ENCODE peak calls at places on chromosomes 12 and 14, in four cellular contexts. S is stimulated activated CD8-positive, alpha-beta memory T cell treated with anti-CD3 and anti-CD28 coated beads, Interleukin-4, amount 100 ng/mL, for 1 hour; G is uterus; R is thoracic aorta. C is an unnamed sample.

GRCh38 chr14:105328070-105328677 is 13.6 kb downstream of the PACS2 start:
- DNase-seq in S (no peak), G (no peak), R (no peak), C (no peak)

GRCh38 chr12:41511247-41511646 is 323.1 kb downstream of the PDZRN4 start:
- DNase-seq in S (no peak), G (no peak), R (no peak), C (no peak)

GRCh38 chr14:82009076-82009475 is 475.4 kb upstream of the SEL1L start:
- DNase-seq in S (no peak), G (no peak), R (no peak), C (no peak)

GRCh38 chr12:53365245-53365904 is 14.6 kb upstream of the SP1 start:
- DNase-seq in S (no peak), G (no peak), R (no peak), C (no peak)

GRCh38 chr14:58969951-58970751 is 218.3 kb upstream of the DAAM1 start:
- DNase-seq in S (no peak), G (no peak), R (no peak), C (no peak)

GRCh38 chr12:27463826-27464554 is 17.5 kb downstream of the SMCO2 start:
- DNase-seq in S (no peak), G (peak), R (no peak), C (peak)

GRCh38 chr12:227286-227915 is 13.4 kb upstream of the SLC6A12 start:
- DNase-seq in S (no peak), G (no peak), R (no peak), C (no peak)

GRCh38 chr12:2842948-2843347 is 8.1 kb upstream of the NRIP2 start:
- DNase-seq in S (no peak), G (no peak), R (no peak), C (no peak)

GRCh38 chr12:20798561-20798960 is 11.9 kb upstream of the SLCO1B3 start:
- DNase-seq in S (no peak), G (no peak), R (no peak), C (no peak)

GRCh38 chr14:80809663-80810062 is 131.9 kb downstream of the CEP128 start:
- DNase-seq in S (no peak), G (no peak), R (no peak), C (no peak)

GRCh38 chr14:95675486-95675885 is 10.7 kb upstream of the TCL1B start:
- DNase-seq in S (no peak), G (no peak), R (no peak), C (no peak)

GRCh38 chr12:26513357-26514043 is 318.1 kb downstream of the SSPN start:
- DNase-seq in S (no peak), G (no peak), R (no peak), C (no peak)

GRCh38 chr12:66132408-66132807 is 1.9 kb upstream of the LLPH start:
- DNase-seq in S (no peak), G (no peak), R (no peak), C (no peak)

GRCh38 chr14:96511146-96511545 is 9.0 kb downstream of the PAPOLA start:
- DNase-seq in S (no peak), G (no peak), R (no peak), C (no peak)

GRCh38 chr12:388547-389137 is 478 bp downstream of the KDM5A start:
- DNase-seq in S (peak), G (no peak), R (no peak), C (peak)

GRCh38 chr12:106123551-106123991 is 15.2 kb downstream of the NUAK1 start:
- DNase-seq in S (no peak), G (peak), R (no peak), C (no peak)

GRCh38 chr12:128795530-128796361 is 28.0 kb downstream of the SLC15A4 start:
- DNase-seq in S (no peak), G (no peak), R (no peak), C (no peak)

GRCh38 chr14:89027097-89027740 is 202.8 kb downstream of the TTC8 start:
- DNase-seq in S (peak), G (peak), R (no peak), C (peak)

GRCh38 chr12:113879658-113880057 is 86.5 kb downstream of the RBM19 start:
- DNase-seq in S (no peak), G (no peak), R (no peak), C (no peak)

GRCh38 chr12:130591736-130592135 is 124.4 kb downstream of the RIMBP2 start:
- DNase-seq in S (no peak), G (no peak), R (no peak), C (no peak)

GRCh38 chr14:76089151-76089550 is 62.6 kb upstream of the GPATCH2L start:
- DNase-seq in S (no peak), G (no peak), R (no peak), C (no peak)

GRCh38 chr14:69268223-69268622 is 8.3 kb downstream of the GALNT16 start:
- DNase-seq in S (no peak), G (no peak), R (no peak), C (no peak)

GRCh38 chr12:46266869-46267617 is 1.8 kb downstream of the SLC38A1 start:
- DNase-seq in S (peak), G (peak), R (no peak), C (peak)

C was measured in colonic mucosa.